ENCODE peak calls at places on chromosome 17, in four cellular contexts. One of them, this sample, is unnamed.

GRCh38 chr17:80683625-80684100 is 139.0 kb downstream of the RPTOR start:
- DNase-seq in heart right ventricle: no peak
- DNase-seq in Peyer's patch: no peak
- DNase-seq in MCF 10A: peak; percentile 7
- DNase-seq in this sample: no peak

GRCh38 chr17:50919321-50920040 is 53.3 kb upstream of the TOB1 start:
- DNase-seq in Peyer's patch: peak; percentile 94
- DNase-seq in heart right ventricle: peak; percentile 93
- DNase-seq in MCF 10A: peak; percentile 72
- DNase-seq in this sample: peak; percentile 93

GRCh38 chr17:7841309-7841621 is 7.2 kb downstream of the KDM6B start:
- DNase-seq in Peyer's patch: no peak
- DNase-seq in heart right ventricle: no peak
- DNase-seq in MCF 10A: no peak
- DNase-seq in this sample: no peak

GRCh38 chr17:2391597-2392251 is 9.1 kb downstream of the MNT start:
- DNase-seq in Peyer's patch: no peak
- DNase-seq in heart right ventricle: no peak
- DNase-seq in MCF 10A: no peak
- DNase-seq in this sample: no peak

GRCh38 chr17:4936436-4936835 is 3.4 kb downstream of the SLC25A11 start:
- DNase-seq in MCF 10A: no peak
- DNase-seq in Peyer's patch: no peak
- DNase-seq in heart right ventricle: no peak
- DNase-seq in this sample: no peak

GRCh38 chr17:4485676-4486646 is 12.7 kb upstream of the SPNS2 start:
- DNase-seq in heart right ventricle: no peak
- DNase-seq in MCF 10A: no peak
- DNase-seq in Peyer's patch: no peak
- DNase-seq in this sample: peak; percentile 77

GRCh38 chr17:80307994-80308671 is 47.5 kb downstream of the RNF213 start:
- DNase-seq in Peyer's patch: peak; percentile 16
- DNase-seq in heart right ventricle: no peak
- DNase-seq in MCF 10A: no peak
- DNase-seq in this sample: no peak

GRCh38 chr17:64063766-64064224 is 43.4 kb upstream of the ICAM2 start:
- DNase-seq in Peyer's patch: peak; percentile 80
- DNase-seq in heart right ventricle: peak; percentile 43
- DNase-seq in MCF 10A: peak; percentile 46
- DNase-seq in this sample: peak; percentile 84

GRCh38 chr17:28846231-28846630 is 3.6 kb upstream of the FAM222B start:
- DNase-seq in heart right ventricle: no peak
- DNase-seq in MCF 10A: peak; percentile 61
- DNase-seq in Peyer's patch: no peak
- DNase-seq in this sample: no peak

GRCh38 chr17:12789075-12789975 is at the start of gene ARHGAP44:
- DNase-seq in MCF 10A: no peak
- DNase-seq in heart right ventricle: peak; percentile 55
- DNase-seq in Peyer's patch: peak; percentile 81
- DNase-seq in this sample: peak; percentile 76

GRCh38 chr17:385195-385835 is 32.7 kb upstream of the RPH3AL start:
- DNase-seq in MCF 10A: peak; percentile 25
- DNase-seq in heart right ventricle: peak; percentile 81
- DNase-seq in Peyer's patch: peak; percentile 67
- DNase-seq in this sample: peak; percentile 72

GRCh38 chr17:51355314-51356083 is 95.2 kb downstream of the UTP18 start:
- DNase-seq in Peyer's patch: no peak
- DNase-seq in heart right ventricle: no peak
- DNase-seq in MCF 10A: no peak
- DNase-seq in this sample: no peak

GRCh38 chr17:41537614-41537954 is 9.5 kb upstream of the KRT19 start:
- DNase-seq in heart right ventricle: no peak
- DNase-seq in Peyer's patch: no peak
- DNase-seq in MCF 10A: no peak
- DNase-seq in this sample: no peak

GRCh38 chr17:68381076-68381900 is 76.0 kb downstream of the WIPI1 start:
- DNase-seq in heart right ventricle: no peak
- DNase-seq in Peyer's patch: no peak
- DNase-seq in MCF 10A: peak; percentile 93
- DNase-seq in this sample: no peak

DNA sequence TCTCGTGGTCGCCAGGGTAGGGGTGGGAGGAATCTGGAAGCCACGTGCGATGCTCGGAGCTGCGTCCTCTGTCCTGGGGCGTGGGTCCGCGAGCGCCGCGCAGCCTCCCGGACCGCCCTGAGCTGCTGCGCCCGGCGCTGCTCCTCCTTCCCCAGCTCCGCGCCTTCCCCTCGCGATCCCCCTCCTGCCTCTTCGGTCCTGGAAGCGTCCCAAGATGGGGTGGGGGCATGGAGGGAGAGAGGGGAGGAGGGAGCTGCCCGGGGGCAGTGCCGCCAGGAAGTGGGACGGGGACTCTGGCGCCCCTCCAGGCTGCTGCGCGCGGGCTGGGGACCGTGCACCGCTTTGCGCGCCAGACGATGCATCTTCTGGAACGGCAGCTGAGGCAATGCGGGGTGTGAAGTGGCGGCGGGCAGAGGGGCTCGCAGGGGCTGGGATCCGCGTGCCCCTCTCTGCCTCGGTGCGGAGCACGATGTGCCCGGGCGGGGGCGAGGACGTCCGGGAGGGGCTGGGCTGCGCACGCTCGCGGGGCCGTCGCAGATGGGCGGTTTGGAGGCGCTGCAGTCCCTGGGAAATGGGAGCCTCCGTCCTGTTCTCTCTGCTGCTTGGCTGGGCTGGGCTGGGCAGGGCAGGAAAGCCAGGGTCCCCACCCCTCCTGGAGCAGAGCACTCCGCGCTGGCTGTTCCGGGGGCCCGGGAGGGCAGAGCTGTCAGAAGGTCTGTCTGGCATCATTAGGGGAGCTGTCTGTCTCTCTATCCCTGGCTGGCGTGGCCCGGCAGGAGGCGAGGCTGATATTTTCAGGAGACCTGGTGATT is 388.0 kb downstream of the SEC14L1 start:
- DNase-seq in MCF 10A: no peak
- DNase-seq in heart right ventricle: no peak
- DNase-seq in Peyer's patch: no peak
- DNase-seq in this sample: no peak
- TF ChIP-seq CTCF in MCF 10A: no peak
- TF ChIP-seq CTCF in heart right ventricle: no peak
- TF ChIP-seq CTCF in Peyer's patch: no peak
- TF ChIP-seq CTCF in this sample: no peak

DNA sequence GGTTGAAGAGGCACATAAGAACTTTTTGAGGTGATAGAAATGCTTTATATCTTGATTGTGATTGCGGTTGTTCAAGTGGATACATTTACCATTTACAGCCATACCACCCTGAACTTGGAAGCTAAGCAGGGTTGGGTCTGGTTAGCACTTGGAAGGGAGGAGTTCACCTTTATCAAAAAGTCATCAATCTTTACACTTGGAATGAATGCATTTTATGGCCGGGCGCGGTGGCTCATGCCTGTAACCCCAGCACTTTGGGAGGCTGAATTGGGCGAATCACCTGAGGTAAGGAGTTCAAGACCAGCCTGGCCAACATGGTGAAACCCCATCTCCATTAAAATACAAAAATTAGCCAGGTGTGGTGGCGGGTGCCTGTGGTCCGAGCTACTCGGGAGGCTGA is 9.5 kb upstream of the GJD3 start:
- DNase-seq in heart right ventricle: no peak
- DNase-seq in Peyer's patch: no peak
- DNase-seq in MCF 10A: no peak
- DNase-seq in this sample: peak; percentile 68
- TF ChIP-seq CTCF in heart right ventricle: no peak
- TF ChIP-seq CTCF in Peyer's patch: no peak
- TF ChIP-seq CTCF in MCF 10A: no peak
- TF ChIP-seq CTCF in this sample: no peak

GRCh38 chr17:81966343-81967243 is 5.6 kb upstream of the NOTUM start:
- DNase-seq in Peyer's patch: peak; percentile 82
- DNase-seq in heart right ventricle: no peak
- DNase-seq in MCF 10A: no peak
- DNase-seq in this sample: peak; percentile 79
- TF ChIP-seq CTCF in Peyer's patch: no peak
- TF ChIP-seq CTCF in heart right ventricle: no peak
- TF ChIP-seq CTCF in MCF 10A: no peak
- TF ChIP-seq CTCF in this sample: no peak

DNA sequence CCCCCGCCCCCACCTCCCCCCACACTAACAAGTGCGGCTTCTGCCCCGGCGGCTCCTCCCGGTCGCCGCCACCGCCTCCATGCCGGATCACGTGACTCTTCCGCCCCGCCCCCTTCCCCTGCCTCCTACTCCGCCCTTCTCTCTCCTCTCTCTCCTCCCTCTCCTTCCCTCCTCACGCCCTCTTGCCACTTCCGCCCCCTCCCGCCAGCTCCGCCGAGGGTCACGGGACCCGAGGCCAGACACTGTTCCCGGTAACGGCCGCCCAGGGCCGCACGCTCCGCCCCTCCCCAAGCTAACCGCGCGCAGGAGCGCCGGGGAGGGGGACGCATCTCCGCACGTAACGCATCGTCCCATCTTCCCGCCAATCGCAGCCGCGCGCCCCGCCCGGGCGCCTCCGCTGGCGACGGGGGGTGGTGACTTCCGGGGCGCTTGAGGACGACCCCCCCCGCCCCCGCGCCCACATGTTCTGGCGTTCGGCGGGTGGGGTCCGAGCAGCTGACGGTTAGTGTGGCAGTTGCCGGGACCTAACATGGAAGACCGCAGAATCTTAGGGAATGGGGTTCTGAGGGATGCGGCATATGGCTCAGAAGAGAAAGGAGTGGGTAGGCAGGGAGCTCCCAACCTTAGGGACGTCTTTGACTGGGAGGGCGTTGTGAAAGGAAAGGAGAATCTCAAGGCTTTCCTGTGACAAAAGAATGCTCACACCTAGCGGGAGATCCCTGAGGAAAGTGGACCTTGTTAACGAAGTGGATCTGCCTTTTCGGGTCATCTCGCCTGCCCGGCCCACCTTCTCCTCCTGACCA is at the start of gene USP32:
- DNase-seq in MCF 10A: peak; percentile 98
- DNase-seq in Peyer's patch: peak; percentile 100
- DNase-seq in heart right ventricle: peak; percentile 99
- DNase-seq in this sample: peak; percentile 99
- TF ChIP-seq CTCF in MCF 10A: peak; percentile 41
- TF ChIP-seq CTCF in Peyer's patch: peak; percentile 7
- TF ChIP-seq CTCF in heart right ventricle: peak; percentile 23
- TF ChIP-seq CTCF in this sample: peak; percentile 53

GRCh38 chr17:17206913-17207368 is 808 bp upstream of the PLD6 start:
- DNase-seq in Peyer's patch: no peak
- DNase-seq in MCF 10A: no peak
- DNase-seq in heart right ventricle: no peak
- DNase-seq in this sample: no peak

GRCh38 chr17:17204041-17204591 is 2.0 kb downstream of the PLD6 start:
- DNase-seq in heart right ventricle: peak; percentile 55
- DNase-seq in Peyer's patch: no peak
- DNase-seq in MCF 10A: peak; percentile 10
- DNase-seq in this sample: peak; percentile 38

GRCh38 chr17:17206149-17206912 is at the start of gene PLD6:
- DNase-seq in Peyer's patch: peak; percentile 94
- DNase-seq in heart right ventricle: peak; percentile 65
- DNase-seq in MCF 10A: peak; percentile 73
- DNase-seq in this sample: peak; percentile 94

GRCh38 chr17:17204635-17205231 is 1.4 kb downstream of the PLD6 start:
- DNase-seq in Peyer's patch: no peak
- DNase-seq in MCF 10A: no peak
- DNase-seq in heart right ventricle: no peak
- DNase-seq in this sample: no peak

GRCh38 chr17:17205368-17206148 is 575 bp downstream of the PLD6 start:
- DNase-seq in Peyer's patch: peak; percentile 67
- DNase-seq in MCF 10A: peak; percentile 65
- DNase-seq in heart right ventricle: peak; percentile 51
- DNase-seq in this sample: peak; percentile 81
- TF ChIP-seq CTCF in Peyer's patch: no peak
- TF ChIP-seq CTCF in MCF 10A: no peak
- TF ChIP-seq CTCF in heart right ventricle: no peak
- TF ChIP-seq CTCF in this sample: no peak

DNA sequence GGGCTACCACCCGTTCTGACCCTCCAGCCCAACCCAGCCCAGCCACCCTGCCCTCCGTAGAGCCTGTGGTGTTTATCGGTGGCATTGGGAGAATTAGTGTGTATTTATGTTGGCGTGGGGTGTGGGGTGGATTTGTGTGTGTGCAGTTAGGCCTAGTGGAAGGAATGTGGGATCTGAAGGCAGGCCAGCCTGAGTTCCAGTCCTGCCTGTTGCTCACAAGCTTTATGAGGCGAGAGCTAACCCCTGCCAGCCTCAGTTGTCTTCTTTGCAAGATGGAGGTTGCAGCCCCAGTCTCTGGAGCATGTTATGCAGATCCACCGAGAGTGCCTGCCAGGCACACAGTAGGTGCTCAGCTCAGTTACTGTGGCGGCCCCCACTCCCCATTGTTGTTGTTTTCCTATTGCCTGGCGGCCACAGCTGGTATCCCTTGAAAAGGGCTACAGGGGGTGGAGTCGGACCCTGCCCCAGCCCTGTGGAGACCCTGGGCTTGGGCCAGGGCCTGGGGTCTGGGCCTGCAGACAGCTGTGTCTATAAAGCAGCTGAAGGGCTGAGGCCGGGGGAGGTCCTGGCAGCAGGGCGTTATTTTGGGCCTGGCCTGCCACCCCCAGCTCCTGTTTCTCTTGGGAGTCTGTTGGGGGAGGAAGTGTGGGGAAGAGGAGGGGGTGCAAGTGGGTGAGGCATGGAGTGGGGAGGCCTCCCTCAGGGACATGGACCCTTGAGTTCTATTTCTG is 5.1 kb downstream of the ERBB2 start:
- DNase-seq in Peyer's patch: peak; percentile 51
- DNase-seq in heart right ventricle: no peak
- DNase-seq in MCF 10A: no peak
- DNase-seq in this sample: no peak
- TF ChIP-seq CTCF in Peyer's patch: no peak
- TF ChIP-seq CTCF in heart right ventricle: peak; percentile 11
- TF ChIP-seq CTCF in MCF 10A: no peak
- TF ChIP-seq CTCF in this sample: no peak

DNA sequence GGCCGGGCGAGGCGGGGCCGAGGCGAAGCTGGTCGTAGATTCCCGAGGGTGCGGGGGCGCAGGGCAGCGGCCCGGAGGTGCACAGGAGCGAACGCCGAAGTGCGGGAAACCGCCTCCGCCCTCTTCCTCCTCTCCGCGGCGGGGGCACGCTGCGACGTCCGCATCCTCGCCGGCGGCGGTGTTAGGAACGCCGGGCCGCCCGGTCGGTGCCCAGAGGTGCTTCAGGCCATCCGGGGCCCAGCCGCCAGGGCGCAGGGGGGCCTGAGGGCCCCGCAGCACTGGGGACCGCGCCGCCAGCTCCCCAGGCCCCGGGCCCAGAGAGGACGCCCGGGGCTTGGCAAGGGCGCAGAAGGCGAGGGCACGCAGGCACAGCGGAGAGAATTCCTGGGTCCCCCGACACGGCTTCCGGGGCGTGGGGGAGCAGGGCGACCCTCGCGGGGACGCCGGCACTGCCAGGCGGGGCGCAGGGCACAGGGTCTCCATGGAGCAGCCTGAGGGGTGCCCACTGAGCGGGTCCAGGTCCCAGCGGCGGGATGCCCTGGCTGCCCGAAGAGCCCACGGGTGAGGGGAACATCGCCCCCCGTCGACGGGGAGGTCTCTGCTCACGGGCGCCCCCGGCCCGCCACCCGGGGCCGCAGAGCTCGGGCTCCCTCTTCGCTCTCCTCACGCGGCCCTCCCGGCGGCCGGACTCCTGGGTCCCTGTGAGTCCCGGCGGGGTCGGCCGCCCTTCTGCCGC is 576 bp downstream of the EPOP start:
- DNase-seq in heart right ventricle: no peak
- DNase-seq in Peyer's patch: peak; percentile 59
- DNase-seq in MCF 10A: no peak
- DNase-seq in this sample: no peak
- TF ChIP-seq CTCF in heart right ventricle: no peak
- TF ChIP-seq CTCF in Peyer's patch: no peak
- TF ChIP-seq CTCF in MCF 10A: peak; percentile 7
- TF ChIP-seq CTCF in this sample: no peak

This sample was measured in mucosa of descending colon.